ENCODE peak calls at places on chromosome 6, in eight cellular contexts. U is PC-9, C is neural progenitor cell, P is HepG2, W is HCT116, N is IMR-90, M is SK-N-SH, H is fibroblast of lung. E is an unnamed sample. For H3K9me3, the result is how much of the 10 kb centered on the place peaks cover.

GRCh38 chr6:88982720-88983119 is 19.3 kb upstream of the RNGTT start:
- DNase-seq in C (peak), P (peak), H (peak), W (peak), N (peak), U (no peak), M (peak), E (peak)

GRCh38 chr6:43806041-43806757 is 36.2 kb downstream of the VEGFA start:
- DNase-seq in C (no peak), N (no peak), W (no peak), H (no peak), U (peak), M (no peak), P (peak), E (peak)

GRCh38 chr6:115071962-115072361 is 729.1 kb upstream of the HS3ST5 start:
- DNase-seq in M (no peak), N (no peak), C (no peak), U (no peak), H (no peak), P (no peak), W (no peak), E (no peak)

GRCh38 chr6:135182993-135183531 is 2.0 kb downstream of the MYB start:
- DNase-seq in U (peak), C (peak), N (no peak), H (no peak), W (no peak), M (no peak), P (no peak), E (peak)

GRCh38 chr6:166435574-166435973 is 52.8 kb upstream of the MPC1 start:
- DNase-seq in U (no peak), N (no peak), H (no peak), M (peak), P (no peak), C (no peak), W (no peak), E (peak)

GRCh38 chr6:12012231-12012565 is at the start of gene HIVEP1:
- DNase-seq in U (no peak), M (peak), C (peak), H (no peak), W (no peak), P (no peak), N (no peak), E (peak)

GRCh38 chr6:27547157-27548075 is 74.5 kb upstream of the ZNF184 start:
- DNase-seq in H (peak), W (peak), M (peak), C (peak), P (peak), N (peak), U (peak), E (peak)

GRCh38 chr6:161037873-161038228 is 46.3 kb downstream of the MAP3K4 start:
- DNase-seq in W (no peak), M (no peak), H (no peak), U (no peak), N (no peak), C (no peak), P (no peak), E (no peak)

GRCh38 chr6:11425876-11426275 is 111.7 kb upstream of the TMEM170B start:
- DNase-seq in H (no peak), W (no peak), U (no peak), C (no peak), M (no peak), N (no peak), P (no peak), E (no peak)

GRCh38 chr6:149480502-149481280 is 4.1 kb downstream of the ZC3H12D start:
- DNase-seq in C (no peak), H (no peak), M (no peak), N (no peak), W (no peak), U (no peak), P (no peak), E (no peak)

GRCh38 chr6:111418971-111419693 is 63.9 kb downstream of the REV3L start:
- DNase-seq in M (no peak), N (peak), W (no peak), C (no peak), U (no peak), H (peak), P (no peak), E (peak)

GRCh38 chr6:166297606-166298005 is 10.6 kb downstream of the PRR18 start:
- DNase-seq in W (no peak), M (no peak), U (no peak), C (no peak), N (no peak), P (no peak), H (no peak), E (no peak)

GRCh38 chr6:123211777-123212545 is 215.9 kb downstream of the CLVS2 start:
- DNase-seq in W (no peak), P (no peak), N (no peak), U (no peak), M (no peak), H (no peak), C (no peak), E (no peak)

DNA sequence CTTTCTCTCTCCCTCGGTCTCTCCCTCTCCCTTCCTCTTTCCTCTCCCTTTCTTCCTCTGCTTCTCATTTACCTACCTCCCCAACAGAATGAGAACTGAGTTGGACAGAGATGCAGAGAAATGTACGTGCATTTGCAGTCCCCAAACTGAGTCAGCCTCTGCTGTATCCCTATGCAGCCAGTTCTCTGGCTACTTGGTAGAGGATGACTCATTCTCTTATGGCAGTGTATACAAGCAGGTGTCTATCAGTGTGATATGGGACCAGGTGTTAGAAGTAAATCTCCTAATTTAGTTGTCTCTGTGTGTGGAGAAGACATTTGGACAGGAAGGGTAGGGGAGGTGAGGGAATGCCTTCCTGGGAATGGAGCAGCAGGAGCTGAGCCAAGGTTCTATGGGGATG is 470.8 kb downstream of the CD109 start:
- DNase-seq in P (no peak), M (no peak), C (no peak), W (no peak), N (peak), U (no peak), H (peak), E (peak)
- H3K9me3 ChIP-seq in P (under half), M (under half), C (under half), W (under half), N (under half), U (under half), H (under half), E (under half)

GRCh38 chr6:41917528-41917927 is 3.4 kb downstream of the MED20 start:
- DNase-seq in C (no peak), P (no peak), N (peak), W (peak), H (peak), M (no peak), U (peak), E (peak)

GRCh38 chr6:41927253-41927652 is 6.0 kb downstream of the BYSL start:
- DNase-seq in N (no peak), W (no peak), P (no peak), H (no peak), C (no peak), U (no peak), M (no peak), E (no peak)

GRCh38 chr6:41920921-41921711 is at the start of the genes BYSL and MED20:
- DNase-seq in C (peak), W (peak), M (peak), H (peak), N (peak), U (peak), P (peak), E (peak)

GRCh38 chr6:41921712-41921998 is 356 bp downstream of the BYSL start:
- DNase-seq in U (no peak), H (no peak), M (no peak), C (no peak), P (no peak), W (no peak), N (no peak), E (peak)

DNA sequence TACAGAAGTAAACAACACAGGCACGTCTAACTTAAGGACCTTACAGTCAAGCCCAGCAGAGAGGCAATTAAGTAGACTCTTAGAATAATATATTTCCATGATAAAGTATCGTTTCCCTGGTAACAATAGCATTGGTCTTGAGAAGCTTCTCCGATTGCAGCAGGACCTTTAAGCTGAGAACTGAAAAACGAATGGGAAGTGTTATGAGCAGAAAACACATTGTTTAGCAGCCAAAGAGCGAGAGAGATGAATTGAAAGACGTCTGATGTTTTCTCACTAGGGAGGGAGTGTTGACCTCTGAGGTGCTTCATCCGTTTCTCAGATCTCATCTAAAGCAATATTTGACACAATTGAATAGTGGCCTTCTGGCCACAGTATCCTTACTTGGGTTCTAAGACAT is 855 bp downstream of the BYSL start:
- DNase-seq in N (no peak), C (no peak), P (no peak), M (no peak), U (no peak), W (no peak), H (no peak), E (peak)
- H2AFZ ChIP-seq in N (no peak), C (peak), P (no peak), M (no peak), U (peak), W (no peak), H (no peak), E (peak)

DNA sequence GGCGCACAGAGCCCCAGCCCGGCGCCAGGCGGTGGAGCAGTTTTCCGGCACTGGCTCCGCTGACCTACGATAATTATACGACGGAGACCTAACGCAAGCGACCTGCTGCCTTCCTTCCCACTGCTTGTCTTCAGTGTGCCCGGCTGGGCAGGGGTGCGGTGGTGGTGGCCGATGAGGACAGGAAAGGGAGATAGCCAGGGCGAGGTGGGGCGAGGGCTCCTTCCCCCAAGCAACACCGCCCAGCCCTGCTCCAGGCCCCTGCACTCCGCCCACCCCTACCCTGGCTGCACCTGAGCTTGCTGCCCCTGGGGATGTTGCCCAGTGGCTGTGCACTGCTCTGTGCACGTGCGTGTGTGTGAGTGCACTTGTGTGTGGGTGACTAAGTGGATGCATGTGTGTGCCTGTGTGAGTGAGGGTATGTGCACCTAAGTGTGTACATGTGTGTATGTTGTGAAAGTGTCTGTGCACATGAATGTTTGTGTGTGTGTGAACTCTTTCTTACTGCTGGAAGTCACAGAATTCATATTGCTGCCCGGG is 42.6 kb upstream of the IRF4 start:
- DNase-seq in W (no peak), U (no peak), M (no peak), P (no peak), N (no peak), C (no peak), H (no peak), E (no peak)
- H3K9me3 ChIP-seq in W (under half), U (under half), M (under half), P (under half), N (under half), C (under half), H (under half), E (under half)

DNA sequence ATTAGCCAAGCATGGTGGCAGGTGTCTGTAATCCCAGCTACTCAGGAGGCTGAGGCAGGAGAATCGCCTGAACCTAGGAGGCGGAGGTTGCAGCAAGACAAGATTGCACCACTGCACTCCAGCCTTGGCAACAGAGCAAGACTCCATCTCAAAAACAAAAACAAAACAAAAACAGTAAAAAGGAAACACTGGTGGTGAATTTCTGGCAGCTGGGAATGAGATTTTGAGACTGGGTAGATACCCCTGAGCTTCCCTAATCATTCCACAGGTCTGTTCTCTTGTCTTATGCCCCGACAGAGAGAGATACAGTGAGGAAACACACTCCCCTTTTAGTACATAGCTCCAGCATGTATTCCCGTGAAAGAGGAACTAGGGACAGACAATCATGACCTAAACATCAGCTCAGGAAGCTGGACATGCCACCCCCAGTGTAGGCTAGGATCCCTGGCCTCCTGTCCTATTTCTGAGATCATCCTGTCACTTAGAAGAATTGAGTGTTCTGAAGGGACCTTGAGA is 9.6 kb downstream of the MAN1A1 start:
- DNase-seq in U (no peak), W (no peak), P (no peak), N (no peak), M (no peak), H (no peak), C (no peak), E (no peak)
- H2AFZ ChIP-seq in U (no peak), W (no peak), P (no peak), N (no peak), M (no peak), H (no peak), C (no peak), E (no peak)

GRCh38 chr6:164665328-164665727 is 644.1 kb downstream of the C6orf118 start:
- DNase-seq in H (no peak), M (no peak), U (no peak), W (no peak), C (no peak), P (no peak), N (no peak), E (no peak)
- H3K9me3 ChIP-seq in H (under half), M (under half), U (under half), W (under half), C (under half), P (half or more), N (under half), E (under half)

GRCh38 chr6:22323848-22324247 is 27.0 kb upstream of the PRL start:
- DNase-seq in M (no peak), N (no peak), U (no peak), H (no peak), W (no peak), P (no peak), C (no peak), E (no peak)
- H2AFZ ChIP-seq in M (no peak), N (no peak), U (no peak), H (no peak), W (no peak), P (no peak), C (no peak), E (no peak)

GRCh38 chr6:35230498-35230897 is 16.7 kb downstream of the SCUBE3 start:
- DNase-seq in M (no peak), H (no peak), W (no peak), U (no peak), C (no peak), N (no peak), P (no peak), E (no peak)
- H3K9me3 ChIP-seq in M (under half), H (under half), W (under half), U (under half), C (under half), N (under half), P (under half), E (under half)

GRCh38 chr6:22467645-22468044 is 101.7 kb upstream of the HDGFL1 start:
- DNase-seq in M (no peak), P (no peak), H (no peak), U (no peak), W (no peak), N (no peak), C (no peak), E (no peak)
- H2AFZ ChIP-seq in M (no peak), P (no peak), H (no peak), U (no peak), W (no peak), N (no peak), C (no peak), E (no peak)

GRCh38 chr6:71338540-71339316 is 50.1 kb downstream of the OGFRL1 start:
- DNase-seq in P (no peak), M (no peak), W (no peak), H (no peak), N (no peak), U (no peak), C (no peak), E (no peak)

GRCh38 chr6:71333700-71334099 is 45.1 kb downstream of the OGFRL1 start:
- DNase-seq in P (no peak), C (no peak), M (no peak), W (no peak), U (peak), N (peak), H (peak), E (peak)

GRCh38 chr6:71334768-71335167 is 46.2 kb downstream of the OGFRL1 start:
- DNase-seq in N (no peak), C (no peak), P (no peak), U (no peak), H (no peak), W (no peak), M (no peak), E (no peak)

GRCh38 chr6:71335544-71335943 is 46.9 kb downstream of the OGFRL1 start:
- DNase-seq in U (no peak), M (no peak), N (no peak), P (no peak), W (no peak), H (no peak), C (no peak), E (no peak)

GRCh38 chr6:71336901-71337300 is 48.3 kb downstream of the OGFRL1 start:
- DNase-seq in U (no peak), M (no peak), W (no peak), C (no peak), P (no peak), N (no peak), H (peak), E (no peak)
- H3K9me3 ChIP-seq in U (under half), M (under half), W (under half), C (under half), P (under half), N (under half), H (under half), E (under half)